ENCODE peak calls at places on chromosomes 1 and 21, in seven cellular contexts. S, C, V, B, E, L and D are unnamed samples.

GRCh38 chr1:92096317-92096716 is 16.2 kb downstream of the BTBD8 start:
- DNase-seq in S (no peak), C (no peak), V (peak; percentile 46), B (no peak), E (no peak), L (no peak), D (peak; percentile 35)

GRCh38 chr1:42529724-42530161 is 66.7 kb downstream of the CCDC30 start:
- DNase-seq in S (no peak), C (no peak), V (peak; percentile 96), B (no peak), E (no peak), L (no peak), D (no peak)

GRCh38 chr21:36437745-36438128 is 42.2 kb downstream of the CLDN14 start:
- DNase-seq in S (no peak), C (no peak), V (peak; percentile 61), B (peak; percentile 57), E (no peak), L (no peak), D (peak; percentile 81)

GRCh38 chr1:234893359-234893724 is 235.3 kb downstream of the TOMM20 start:
- DNase-seq in S (no peak), C (no peak), V (no peak), B (no peak), E (no peak), L (no peak), D (no peak)

GRCh38 chr1:15246960-15247614 is at the start of gene FHAD1:
- DNase-seq in S (peak; percentile 55), C (peak; percentile 9), V (peak; percentile 62), B (no peak), E (peak; percentile 40), L (peak; percentile 79), D (no peak)

GRCh38 chr1:229339520-229339919 is 3.3 kb downstream of the CCSAP start:
- DNase-seq in S (no peak), C (no peak), V (no peak), B (no peak), E (no peak), L (no peak), D (peak; percentile 21)

GRCh38 chr1:33854091-33854490 is 9.8 kb upstream of the HMGB4 start:
- DNase-seq in S (no peak), C (no peak), V (no peak), B (no peak), E (no peak), L (no peak), D (no peak)

GRCh38 chr1:24102966-24103365 is 9.0 kb downstream of the MYOM3 start:
- DNase-seq in S (no peak), C (no peak), V (no peak), B (no peak), E (no peak), L (peak; percentile 87), D (no peak)

GRCh38 chr1:56911098-56911497 is 54.7 kb downstream of the C8B start:
- DNase-seq in S (no peak), C (no peak), V (peak; percentile 3), B (no peak), E (no peak), L (no peak), D (no peak)

GRCh38 chr1:159827102-159827490 is 423 bp downstream of the SLAMF8 start:
- DNase-seq in S (no peak), C (no peak), V (no peak), B (no peak), E (no peak), L (no peak), D (no peak)

GRCh38 chr1:151639466-151639865 is 27.6 kb downstream of the SNX27 start:
- DNase-seq in S (no peak), C (no peak), V (peak; percentile 37), B (no peak), E (no peak), L (no peak), D (no peak)

GRCh38 chr1:229006121-229006870 is 264.6 kb upstream of the RAB4A start:
- DNase-seq in S (no peak), C (no peak), V (no peak), B (no peak), E (no peak), L (no peak), D (no peak)

GRCh38 chr21:41325138-41325537 is 8.5 kb downstream of the FAM3B start:
- DNase-seq in S (no peak), C (no peak), V (no peak), B (no peak), E (no peak), L (no peak), D (no peak)

GRCh38 chr1:117339866-117340357 is 27.3 kb upstream of the MAN1A2 start:
- DNase-seq in S (no peak), C (no peak), V (peak; percentile 18), B (peak; percentile 34), E (no peak), L (no peak), D (no peak)